ENCODE peak calls at places on chromosomes 13 and 19, in seven cellular contexts. D is stimulated activated CD4-positive, alpha-beta T cell treated with anti-CD3 and anti-CD28 coated beads, Interleukin-2, amount 100 ng/mL, for 48 hours; K is EH; R is NCI-H1092 treated with DMSO at 0.1 percent for 48 hours; Q is GM03348; C is T-helper 17 cell; B is NCI-H1417. U is an unnamed sample.

GRCh38 chr19:3441089-3441985 is 39.0 kb downstream of the SMIM24 start:
- DNase-seq in D (no peak), K (no peak), R (no peak), Q (no peak), C (no peak), B (no peak), U (no peak)

GRCh38 chr13:44096906-44097305 is 217.2 kb downstream of the LACC1 start:
- DNase-seq in D (no peak), K (no peak), R (no peak), Q (no peak), C (no peak), B (no peak), U (no peak)

GRCh38 chr19:39038098-39038497 is 5.7 kb upstream of the FBXO27 start:
- DNase-seq in D (no peak), K (peak), R (peak), Q (peak), C (no peak), B (no peak), U (no peak)

GRCh38 chr13:109412232-109412935 is 374.0 kb downstream of the IRS2 start:
- DNase-seq in D (no peak), K (peak), R (peak), Q (peak), C (no peak), B (peak), U (no peak)

GRCh38 chr19:22625266-22626035 is 8.7 kb upstream of the ZNF492 start:
- DNase-seq in D (no peak), K (no peak), R (no peak), Q (no peak), C (no peak), B (no peak), U (no peak)

GRCh38 chr13:112803422-112803821 is 113.6 kb downstream of the ATP11A start:
- DNase-seq in D (no peak), K (no peak), R (no peak), Q (no peak), C (no peak), B (no peak), U (no peak)

GRCh38 chr13:32045537-32045936 is 14.0 kb downstream of the FRY start:
- DNase-seq in D (no peak), K (no peak), R (no peak), Q (no peak), C (no peak), B (no peak), U (no peak)

GRCh38 chr13:101449971-101450748 is 2.3 kb upstream of the ITGBL1 start:
- DNase-seq in D (no peak), K (peak), R (no peak), Q (peak), C (no peak), B (no peak), U (no peak)

GRCh38 chr19:55048446-55048845 is 10.4 kb upstream of the GP6 start:
- DNase-seq in D (no peak), K (no peak), R (no peak), Q (no peak), C (no peak), B (no peak), U (no peak)

GRCh38 chr13:114144606-114145244 is 12.3 kb upstream of the RASA3 start:
- DNase-seq in D (no peak), K (no peak), R (no peak), Q (no peak), C (no peak), B (no peak), U (no peak)

GRCh38 chr13:20351279-20352022 is 119.3 kb upstream of the GJB6 start:
- DNase-seq in D (no peak), K (peak), R (no peak), Q (peak), C (no peak), B (no peak), U (no peak)

GRCh38 chr19:1387684-1388636 is 4.3 kb downstream of the NDUFS7 start:
- DNase-seq in D (no peak), K (no peak), R (no peak), Q (no peak), C (no peak), B (no peak), U (no peak)

GRCh38 chr19:50703915-50704548 is 15.6 kb downstream of the SHANK1 start:
- DNase-seq in D (no peak), K (peak), R (peak), Q (no peak), C (no peak), B (no peak), U (no peak)

GRCh38 chr19:54390942-54391577 is 24.2 kb upstream of the TTYH1 start:
- DNase-seq in D (peak), K (peak), R (peak), Q (peak), C (peak), B (peak), U (peak)

GRCh38 chr13:19150226-19150625 is 31.4 kb downstream of the TUBA3C start:
- DNase-seq in D (no peak), K (no peak), R (no peak), Q (no peak), C (no peak), B (no peak), U (no peak)

GRCh38 chr19:49690073-49690655 is 752 bp upstream of the CPT1C start:
- DNase-seq in D (no peak), K (peak), R (peak), Q (no peak), C (no peak), B (peak), U (no peak)

GRCh38 chr19:38020331-38020730 is 113.3 kb downstream of the SIPA1L3 start:
- DNase-seq in D (no peak), K (no peak), R (no peak), Q (no peak), C (no peak), B (no peak), U (no peak)

GRCh38 chr13:38265135-38265497 is 84.5 kb upstream of the UFM1 start:
- DNase-seq in D (no peak), K (no peak), R (peak), Q (no peak), C (no peak), B (no peak), U (no peak)

GRCh38 chr13:110017379-110017778 is 231.0 kb upstream of the IRS2 start:
- DNase-seq in D (no peak), K (peak), R (no peak), Q (peak), C (no peak), B (no peak), U (no peak)

GRCh38 chr19:37304190-37304883 is 66.6 kb upstream of the ZNF527 start:
- DNase-seq in D (no peak), K (no peak), R (no peak), Q (peak), C (no peak), B (peak), U (no peak)

GRCh38 chr19:28009696-28010095 is 1203.3 kb downstream of the UQCRFS1 start:
- DNase-seq in D (no peak), K (no peak), R (no peak), Q (no peak), C (no peak), B (no peak), U (no peak)

GRCh38 chr13:100514788-100515409 is 73.7 kb downstream of the GGACT start:
- DNase-seq in D (peak), K (peak), R (peak), Q (peak), C (peak), B (peak), U (peak)

GRCh38 chr19:4357095-4357797 is 13.9 kb downstream of the MPND start:
- DNase-seq in D (no peak), K (no peak), R (no peak), Q (no peak), C (no peak), B (no peak), U (no peak)

GRCh38 chr19:2912306-2912705 is 11.6 kb downstream of the ZNF57 start:
- DNase-seq in D (no peak), K (no peak), R (no peak), Q (no peak), C (no peak), B (no peak), U (no peak)

GRCh38 chr13:73549717-73550116 is 490.9 kb downstream of the KLF5 start:
- DNase-seq in D (no peak), K (no peak), R (no peak), Q (no peak), C (no peak), B (no peak), U (no peak)